ENCODE peak calls at places on chromosomes 13 and 19, in seven cellular contexts. One of them, this sample, is unnamed.

GRCh38 chr19:19334989-19335344 is 14.3 kb downstream of the MAU2 start:
- DNase-seq in SK-N-MC: no peak
- DNase-seq in left ventricle myocardium inferior: no peak
- DNase-seq in neural progenitor cell: no peak
- DNase-seq in substantia nigra: no peak
- DNase-seq in HCT116: no peak
- DNase-seq in transverse colon: no peak
- DNase-seq in this sample: no peak

GRCh38 chr19:14985133-14985532 is 5.5 kb upstream of the SLC1A6 start:
- DNase-seq in SK-N-MC: no peak
- DNase-seq in left ventricle myocardium inferior: no peak
- DNase-seq in neural progenitor cell: no peak
- DNase-seq in substantia nigra: no peak
- DNase-seq in HCT116: no peak
- DNase-seq in transverse colon: no peak
- DNase-seq in this sample: no peak

GRCh38 chr19:1237754-1238372 is at the start of gene CBARP:
- DNase-seq in SK-N-MC: no peak
- DNase-seq in left ventricle myocardium inferior: peak; percentile 44
- DNase-seq in neural progenitor cell: peak; percentile 89
- DNase-seq in substantia nigra: no peak
- DNase-seq in HCT116: no peak
- DNase-seq in transverse colon: no peak
- DNase-seq in this sample: no peak

GRCh38 chr19:4456843-4457653 is 546 bp downstream of the UBXN6 start:
- DNase-seq in SK-N-MC: no peak
- DNase-seq in left ventricle myocardium inferior: peak; percentile 51
- DNase-seq in neural progenitor cell: peak; percentile 93
- DNase-seq in substantia nigra: no peak
- DNase-seq in HCT116: no peak
- DNase-seq in transverse colon: peak; percentile 47
- DNase-seq in this sample: no peak

GRCh38 chr13:59734393-59734792 is 429.3 kb downstream of the DIAPH3 start:
- DNase-seq in SK-N-MC: no peak
- DNase-seq in left ventricle myocardium inferior: no peak
- DNase-seq in neural progenitor cell: peak; percentile 44
- DNase-seq in substantia nigra: no peak
- DNase-seq in HCT116: no peak
- DNase-seq in transverse colon: no peak
- DNase-seq in this sample: no peak

GRCh38 chr19:35212241-35212640 is 16.3 kb downstream of the FAM187B start:
- DNase-seq in SK-N-MC: no peak
- DNase-seq in left ventricle myocardium inferior: no peak
- DNase-seq in neural progenitor cell: no peak
- DNase-seq in substantia nigra: no peak
- DNase-seq in HCT116: no peak
- DNase-seq in transverse colon: no peak
- DNase-seq in this sample: no peak

GRCh38 chr13:114068723-114069322 is 63.6 kb downstream of the RASA3 start:
- DNase-seq in SK-N-MC: no peak
- DNase-seq in left ventricle myocardium inferior: no peak
- DNase-seq in neural progenitor cell: no peak
- DNase-seq in substantia nigra: no peak
- DNase-seq in HCT116: no peak
- DNase-seq in transverse colon: peak; percentile 14
- DNase-seq in this sample: no peak

GRCh38 chr19:6697291-6697690 is 23.2 kb downstream of the C3 start:
- DNase-seq in SK-N-MC: no peak
- DNase-seq in left ventricle myocardium inferior: no peak
- DNase-seq in neural progenitor cell: no peak
- DNase-seq in substantia nigra: no peak
- DNase-seq in HCT116: no peak
- DNase-seq in transverse colon: no peak
- DNase-seq in this sample: no peak

GRCh38 chr13:23674795-23675640 is 104.8 kb downstream of the TNFRSF19 start:
- DNase-seq in SK-N-MC: no peak
- DNase-seq in left ventricle myocardium inferior: no peak
- DNase-seq in neural progenitor cell: no peak
- DNase-seq in substantia nigra: no peak
- DNase-seq in HCT116: no peak
- DNase-seq in transverse colon: no peak
- DNase-seq in this sample: peak; percentile 89

GRCh38 chr19:13839938-13840750 is 36.8 kb upstream of the NANOS3 start:
- DNase-seq in SK-N-MC: no peak
- DNase-seq in left ventricle myocardium inferior: peak; percentile 65
- DNase-seq in neural progenitor cell: no peak
- DNase-seq in substantia nigra: no peak
- DNase-seq in HCT116: no peak
- DNase-seq in transverse colon: peak; percentile 91
- DNase-seq in this sample: no peak

GRCh38 chr13:74288361-74288911 is 154.2 kb upstream of the KLF12 start:
- DNase-seq in SK-N-MC: no peak
- DNase-seq in left ventricle myocardium inferior: peak; percentile 26
- DNase-seq in neural progenitor cell: peak; percentile 13
- DNase-seq in substantia nigra: peak; percentile 14
- DNase-seq in HCT116: no peak
- DNase-seq in transverse colon: peak; percentile 49
- DNase-seq in this sample: no peak

GRCh38 chr19:34767967-34768366 is 5.0 kb downstream of the ZNF599 start:
- DNase-seq in SK-N-MC: no peak
- DNase-seq in left ventricle myocardium inferior: no peak
- DNase-seq in neural progenitor cell: no peak
- DNase-seq in substantia nigra: no peak
- DNase-seq in HCT116: no peak
- DNase-seq in transverse colon: no peak
- DNase-seq in this sample: no peak

GRCh38 chr13:68506888-68507551 is 1276.9 kb upstream of the PCDH9 start:
- DNase-seq in SK-N-MC: no peak
- DNase-seq in left ventricle myocardium inferior: no peak
- DNase-seq in neural progenitor cell: no peak
- DNase-seq in substantia nigra: no peak
- DNase-seq in HCT116: no peak
- DNase-seq in transverse colon: no peak
- DNase-seq in this sample: no peak

DNA sequence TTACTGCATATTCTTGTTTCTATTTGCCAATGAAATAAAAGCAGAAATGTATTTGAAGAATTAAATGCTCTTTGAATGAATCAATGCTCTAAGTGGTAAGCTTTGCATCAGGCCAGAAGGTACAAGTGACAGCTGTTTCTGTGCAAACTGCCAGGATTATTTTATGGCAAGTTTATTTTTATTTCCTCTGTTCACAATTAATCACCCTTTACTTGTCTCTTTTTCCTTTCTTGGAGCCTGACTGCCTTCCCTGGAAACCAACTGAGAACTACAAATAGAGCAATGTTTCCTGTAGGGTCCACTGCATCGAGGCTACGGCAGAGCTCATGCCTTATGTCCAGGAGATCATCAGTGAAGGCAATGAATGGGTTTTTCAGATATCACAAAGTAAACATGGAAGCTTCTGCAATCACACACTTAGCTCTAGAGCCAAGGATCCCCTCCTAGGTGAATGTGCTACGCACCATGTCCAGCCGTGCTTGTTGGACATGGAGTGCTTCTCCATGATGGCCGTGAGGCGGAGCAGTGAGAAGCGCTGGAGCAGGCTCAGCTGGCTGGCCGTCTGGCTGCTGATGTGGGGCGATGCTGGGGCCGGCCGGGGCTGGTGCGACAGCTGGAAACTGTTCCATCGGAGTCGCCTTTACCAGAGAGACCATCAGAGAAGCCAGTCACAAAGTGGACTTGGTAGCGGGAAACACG is 110.8 kb downstream of the KL start:
- DNase-seq in SK-N-MC: no peak
- DNase-seq in left ventricle myocardium inferior: peak; percentile 40
- DNase-seq in neural progenitor cell: no peak
- DNase-seq in substantia nigra: no peak
- DNase-seq in HCT116: no peak
- DNase-seq in transverse colon: no peak
- DNase-seq in this sample: no peak
- H3K27ac ChIP-seq in SK-N-MC: no peak overlapping the region
- H3K27ac ChIP-seq in left ventricle myocardium inferior: peak overlapping the region; percentile 83
- H3K27ac ChIP-seq in neural progenitor cell: no peak overlapping the region
- H3K27ac ChIP-seq in substantia nigra: no peak overlapping the region
- H3K27ac ChIP-seq in HCT116: peak overlapping the region; percentile 69
- H3K27ac ChIP-seq in transverse colon: peak overlapping the region; percentile 63
- H3K27ac ChIP-seq in this sample: peak overlapping the region; percentile 51

GRCh38 chr19:50371914-50372475 is 4.3 kb upstream of the NR1H2 start:
- DNase-seq in SK-N-MC: no peak
- DNase-seq in left ventricle myocardium inferior: no peak
- DNase-seq in neural progenitor cell: no peak
- DNase-seq in substantia nigra: no peak
- DNase-seq in HCT116: no peak
- DNase-seq in transverse colon: no peak
- DNase-seq in this sample: no peak

GRCh38 chr19:50365434-50366306 is at the start of gene NAPSA:
- DNase-seq in SK-N-MC: no peak
- DNase-seq in left ventricle myocardium inferior: no peak
- DNase-seq in neural progenitor cell: no peak
- DNase-seq in substantia nigra: no peak
- DNase-seq in HCT116: no peak
- DNase-seq in transverse colon: no peak
- DNase-seq in this sample: no peak

GRCh38 chr19:50368649-50369570 is 3.5 kb upstream of the NAPSA start:
- DNase-seq in SK-N-MC: no peak
- DNase-seq in left ventricle myocardium inferior: peak; percentile 80
- DNase-seq in neural progenitor cell: peak; percentile 88
- DNase-seq in substantia nigra: peak; percentile 68
- DNase-seq in HCT116: peak; percentile 74
- DNase-seq in transverse colon: peak; percentile 88
- DNase-seq in this sample: peak; percentile 43
- H3K27ac ChIP-seq in SK-N-MC: no peak overlapping the region
- H3K27ac ChIP-seq in left ventricle myocardium inferior: peak overlapping the region; percentile 89
- H3K27ac ChIP-seq in neural progenitor cell: no peak overlapping the region
- H3K27ac ChIP-seq in substantia nigra: peak overlapping the region; percentile 79
- H3K27ac ChIP-seq in HCT116: peak overlapping the region; percentile 67
- H3K27ac ChIP-seq in transverse colon: peak overlapping the region; percentile 79
- H3K27ac ChIP-seq in this sample: peak overlapping the region; percentile 22

GRCh38 chr19:47561440-47562045 is 11.4 kb downstream of the ZNF541 start:
- DNase-seq in SK-N-MC: no peak
- DNase-seq in left ventricle myocardium inferior: no peak
- DNase-seq in neural progenitor cell: no peak
- DNase-seq in substantia nigra: no peak
- DNase-seq in HCT116: no peak
- DNase-seq in transverse colon: no peak
- DNase-seq in this sample: no peak

GRCh38 chr19:47560999-47561398 is 11.9 kb downstream of the ZNF541 start:
- DNase-seq in SK-N-MC: no peak
- DNase-seq in left ventricle myocardium inferior: no peak
- DNase-seq in neural progenitor cell: no peak
- DNase-seq in substantia nigra: no peak
- DNase-seq in HCT116: no peak
- DNase-seq in transverse colon: no peak
- DNase-seq in this sample: no peak

GRCh38 chr19:47569331-47569730 is 3.6 kb downstream of the ZNF541 start:
- DNase-seq in SK-N-MC: no peak
- DNase-seq in left ventricle myocardium inferior: no peak
- DNase-seq in neural progenitor cell: no peak
- DNase-seq in substantia nigra: no peak
- DNase-seq in HCT116: no peak
- DNase-seq in transverse colon: no peak
- DNase-seq in this sample: no peak

DNA sequence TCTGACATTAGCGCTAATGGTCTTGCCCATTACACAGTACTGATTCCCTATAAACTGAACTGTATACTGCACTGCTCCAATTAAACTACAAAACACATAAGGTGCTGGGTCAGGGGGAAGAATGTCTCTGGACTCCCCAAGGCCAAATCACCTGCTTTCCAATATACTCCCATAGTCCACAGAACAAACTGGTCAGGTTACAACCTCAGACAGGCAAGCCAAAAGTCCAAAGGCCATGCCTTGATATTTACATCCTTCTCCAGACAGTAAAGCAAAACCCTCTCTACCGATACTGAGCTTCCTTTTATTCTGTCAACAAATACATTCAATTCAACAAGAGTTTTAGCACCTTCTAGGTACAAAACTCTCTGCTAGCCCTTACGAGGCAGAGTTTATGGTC is 8.9 kb downstream of the ZNF541 start:
- DNase-seq in SK-N-MC: no peak
- DNase-seq in left ventricle myocardium inferior: no peak
- DNase-seq in neural progenitor cell: no peak
- DNase-seq in substantia nigra: no peak
- DNase-seq in HCT116: no peak
- DNase-seq in transverse colon: peak; percentile 63
- DNase-seq in this sample: no peak
- H3K27ac ChIP-seq in SK-N-MC: no peak overlapping the region
- H3K27ac ChIP-seq in left ventricle myocardium inferior: no peak overlapping the region
- H3K27ac ChIP-seq in neural progenitor cell: no peak overlapping the region
- H3K27ac ChIP-seq in substantia nigra: no peak overlapping the region
- H3K27ac ChIP-seq in HCT116: no peak overlapping the region
- H3K27ac ChIP-seq in transverse colon: peak overlapping the region; percentile 72
- H3K27ac ChIP-seq in this sample: no peak overlapping the region

GRCh38 chr13:49374585-49375290 is 69.1 kb downstream of the CAB39L start:
- DNase-seq in SK-N-MC: no peak
- DNase-seq in left ventricle myocardium inferior: no peak
- DNase-seq in neural progenitor cell: no peak
- DNase-seq in substantia nigra: no peak
- DNase-seq in HCT116: no peak
- DNase-seq in transverse colon: no peak
- DNase-seq in this sample: peak; percentile 46
- H3K27ac ChIP-seq in SK-N-MC: no peak overlapping the region
- H3K27ac ChIP-seq in left ventricle myocardium inferior: no peak overlapping the region
- H3K27ac ChIP-seq in neural progenitor cell: no peak overlapping the region
- H3K27ac ChIP-seq in substantia nigra: no peak overlapping the region
- H3K27ac ChIP-seq in HCT116: no peak overlapping the region
- H3K27ac ChIP-seq in transverse colon: no peak overlapping the region
- H3K27ac ChIP-seq in this sample: no peak overlapping the region

DNA sequence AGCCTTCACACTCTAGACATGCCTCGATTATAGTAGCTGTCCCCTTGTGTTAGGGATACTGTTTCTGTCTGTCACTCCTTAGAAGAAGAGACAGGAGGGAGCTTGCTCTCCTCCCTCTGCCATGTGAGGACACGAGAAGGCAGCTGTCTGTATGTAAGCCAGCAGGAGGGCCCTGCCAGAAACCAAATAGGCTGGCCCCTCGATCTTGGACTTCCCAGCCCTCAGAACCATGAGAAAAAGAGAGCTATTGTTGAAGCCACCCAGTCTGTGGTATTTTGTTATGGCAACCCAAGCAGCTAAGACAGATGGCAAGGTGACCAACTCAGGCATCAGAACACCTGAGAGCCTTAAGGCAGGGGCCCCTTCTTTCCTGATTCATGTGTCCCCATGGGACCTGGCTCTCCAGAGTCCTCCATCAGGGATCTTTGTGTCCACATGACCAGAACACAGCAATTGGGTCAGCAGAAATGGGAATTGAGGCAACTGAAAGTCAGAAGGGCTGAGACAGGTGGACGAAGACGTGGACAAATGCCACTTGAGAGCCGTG is 65.6 kb upstream of the NPAS1 start:
- DNase-seq in SK-N-MC: no peak
- DNase-seq in left ventricle myocardium inferior: no peak
- DNase-seq in neural progenitor cell: no peak
- DNase-seq in substantia nigra: no peak
- DNase-seq in HCT116: no peak
- DNase-seq in transverse colon: no peak
- DNase-seq in this sample: no peak
- H3K27ac ChIP-seq in SK-N-MC: peak overlapping the region; percentile 92
- H3K27ac ChIP-seq in left ventricle myocardium inferior: no peak overlapping the region
- H3K27ac ChIP-seq in neural progenitor cell: no peak overlapping the region
- H3K27ac ChIP-seq in substantia nigra: peak overlapping the region; percentile 60
- H3K27ac ChIP-seq in HCT116: no peak overlapping the region
- H3K27ac ChIP-seq in transverse colon: peak overlapping the region; percentile 65
- H3K27ac ChIP-seq in this sample: no peak overlapping the region